ENCODE peak calls at places on chromosomes 2 and 18, in seven cellular contexts. One of them, this sample, is unnamed.

GRCh38 chr2:227774895-227775842 is 29.5 kb downstream of the SCYGR8 start:
- DNase-seq in GM23248: no peak
- DNase-seq in GM23338: no peak
- DNase-seq in endothelial cell of umbilical vein: no peak
- DNase-seq in HepG2: no peak
- DNase-seq in astrocyte: no peak
- DNase-seq in neuronal stem cell: no peak
- DNase-seq in this sample: no peak

GRCh38 chr18:51531496-51531895 is 334.0 kb upstream of the MEX3C start:
- DNase-seq in GM23338: no peak
- DNase-seq in endothelial cell of umbilical vein: no peak
- DNase-seq in HepG2: no peak
- DNase-seq in neuronal stem cell: no peak
- DNase-seq in astrocyte: no peak
- DNase-seq in GM23248: no peak
- DNase-seq in this sample: no peak

GRCh38 chr2:46876741-46877384 is 38.7 kb downstream of the MCFD2 start:
- DNase-seq in astrocyte: peak; percentile 82
- DNase-seq in GM23248: peak; percentile 89
- DNase-seq in neuronal stem cell: no peak
- DNase-seq in endothelial cell of umbilical vein: peak; percentile 80
- DNase-seq in GM23338: peak; percentile 67
- DNase-seq in HepG2: peak; percentile 67
- DNase-seq in this sample: peak; percentile 18

GRCh38 chr2:104434363-104434792 is 419.5 kb upstream of the POU3F3 start:
- DNase-seq in astrocyte: peak; percentile 39
- DNase-seq in GM23338: peak; percentile 83
- DNase-seq in endothelial cell of umbilical vein: no peak
- DNase-seq in neuronal stem cell: no peak
- DNase-seq in GM23248: peak; percentile 1
- DNase-seq in HepG2: no peak
- DNase-seq in this sample: no peak

GRCh38 chr2:46706264-46706983 is 209.2 kb downstream of the MCFD2 start:
- DNase-seq in GM23248: peak; percentile 54
- DNase-seq in HepG2: no peak
- DNase-seq in GM23338: no peak
- DNase-seq in astrocyte: no peak
- DNase-seq in neuronal stem cell: no peak
- DNase-seq in endothelial cell of umbilical vein: peak; percentile 15
- DNase-seq in this sample: no peak

GRCh38 chr2:43196773-43197567 is 29.4 kb downstream of the ZFP36L2 start:
- DNase-seq in endothelial cell of umbilical vein: no peak
- DNase-seq in GM23338: no peak
- DNase-seq in GM23248: peak; percentile 33
- DNase-seq in neuronal stem cell: no peak
- DNase-seq in astrocyte: no peak
- DNase-seq in HepG2: no peak
- DNase-seq in this sample: no peak

GRCh38 chr2:120444691-120445240 is 98.8 kb downstream of the INHBB start:
- DNase-seq in GM23248: no peak
- DNase-seq in neuronal stem cell: no peak
- DNase-seq in endothelial cell of umbilical vein: no peak
- DNase-seq in GM23338: no peak
- DNase-seq in astrocyte: no peak
- DNase-seq in HepG2: no peak
- DNase-seq in this sample: no peak

GRCh38 chr2:138180691-138181386 is 216.6 kb downstream of the HNMT start:
- DNase-seq in GM23248: no peak
- DNase-seq in astrocyte: no peak
- DNase-seq in endothelial cell of umbilical vein: peak; percentile 5
- DNase-seq in HepG2: peak; percentile 23
- DNase-seq in GM23338: peak; percentile 17
- DNase-seq in neuronal stem cell: no peak
- DNase-seq in this sample: no peak

GRCh38 chr2:35741556-35741955 is 614.0 kb upstream of the CRIM1 start:
- DNase-seq in GM23338: no peak
- DNase-seq in neuronal stem cell: no peak
- DNase-seq in HepG2: no peak
- DNase-seq in astrocyte: no peak
- DNase-seq in endothelial cell of umbilical vein: no peak
- DNase-seq in GM23248: no peak
- DNase-seq in this sample: no peak

GRCh38 chr2:112008910-112009485 is 46.1 kb upstream of the TMEM87B start:
- DNase-seq in endothelial cell of umbilical vein: no peak
- DNase-seq in GM23338: no peak
- DNase-seq in GM23248: no peak
- DNase-seq in neuronal stem cell: no peak
- DNase-seq in astrocyte: no peak
- DNase-seq in HepG2: no peak
- DNase-seq in this sample: no peak

GRCh38 chr18:28794459-28795245 is 617.7 kb upstream of the CDH2 start:
- DNase-seq in astrocyte: peak; percentile 87
- DNase-seq in GM23338: no peak
- DNase-seq in GM23248: peak; percentile 79
- DNase-seq in neuronal stem cell: no peak
- DNase-seq in HepG2: no peak
- DNase-seq in endothelial cell of umbilical vein: peak; percentile 93
- DNase-seq in this sample: no peak

GRCh38 chr2:64617631-64618151 is 36.0 kb downstream of the SERTAD2 start:
- DNase-seq in GM23248: no peak
- DNase-seq in astrocyte: no peak
- DNase-seq in HepG2: no peak
- DNase-seq in GM23338: no peak
- DNase-seq in endothelial cell of umbilical vein: no peak
- DNase-seq in neuronal stem cell: peak; percentile 81
- DNase-seq in this sample: no peak

GRCh38 chr2:71700880-71701397 is 247.6 kb downstream of the DYSF start:
- DNase-seq in GM23338: no peak
- DNase-seq in astrocyte: peak; percentile 28
- DNase-seq in neuronal stem cell: peak; percentile 18
- DNase-seq in endothelial cell of umbilical vein: no peak
- DNase-seq in HepG2: peak; percentile 61
- DNase-seq in GM23248: peak; percentile 80
- DNase-seq in this sample: no peak

GRCh38 chr2:41127351-41127750 is 675.5 kb upstream of the SLC8A1 start:
- DNase-seq in astrocyte: no peak
- DNase-seq in GM23338: no peak
- DNase-seq in GM23248: no peak
- DNase-seq in HepG2: no peak
- DNase-seq in neuronal stem cell: no peak
- DNase-seq in endothelial cell of umbilical vein: no peak
- DNase-seq in this sample: no peak

GRCh38 chr2:45168731-45169338 is 159.6 kb upstream of the SIX2 start:
- DNase-seq in astrocyte: no peak
- DNase-seq in HepG2: no peak
- DNase-seq in endothelial cell of umbilical vein: peak; percentile 36
- DNase-seq in neuronal stem cell: peak; percentile 46
- DNase-seq in GM23338: peak; percentile 55
- DNase-seq in GM23248: peak; percentile 46
- DNase-seq in this sample: no peak
- H3K4me2 ChIP-seq in astrocyte: peak overlapping the region; percentile 81
- H3K4me2 ChIP-seq in HepG2: no peak overlapping the region
- H3K4me2 ChIP-seq in endothelial cell of umbilical vein: peak overlapping the region; percentile 83
- H3K4me2 ChIP-seq in neuronal stem cell: peak overlapping the region; percentile 91
- H3K4me2 ChIP-seq in GM23338: peak overlapping the region; percentile 88
- H3K4me2 ChIP-seq in GM23248: peak overlapping the region; percentile 87
- H3K4me2 ChIP-seq in this sample: no peak overlapping the region

GRCh38 chr2:23413641-23414040 is 28.7 kb downstream of the KLHL29 start:
- DNase-seq in GM23338: no peak
- DNase-seq in neuronal stem cell: no peak
- DNase-seq in endothelial cell of umbilical vein: no peak
- DNase-seq in astrocyte: no peak
- DNase-seq in GM23248: no peak
- DNase-seq in HepG2: no peak
- DNase-seq in this sample: no peak

GRCh38 chr2:23414106-23414505 is 29.1 kb downstream of the KLHL29 start:
- DNase-seq in GM23338: no peak
- DNase-seq in endothelial cell of umbilical vein: no peak
- DNase-seq in neuronal stem cell: no peak
- DNase-seq in GM23248: no peak
- DNase-seq in astrocyte: no peak
- DNase-seq in HepG2: no peak
- DNase-seq in this sample: no peak

GRCh38 chr2:23412556-23413155 is 27.7 kb downstream of the KLHL29 start:
- DNase-seq in HepG2: no peak
- DNase-seq in GM23338: no peak
- DNase-seq in astrocyte: peak; percentile 78
- DNase-seq in endothelial cell of umbilical vein: no peak
- DNase-seq in neuronal stem cell: no peak
- DNase-seq in GM23248: peak; percentile 69
- DNase-seq in this sample: no peak

GRCh38 chr2:23410596-23410995 is 25.6 kb downstream of the KLHL29 start:
- DNase-seq in HepG2: no peak
- DNase-seq in endothelial cell of umbilical vein: no peak
- DNase-seq in GM23248: no peak
- DNase-seq in astrocyte: no peak
- DNase-seq in GM23338: no peak
- DNase-seq in neuronal stem cell: no peak
- DNase-seq in this sample: no peak

DNA sequence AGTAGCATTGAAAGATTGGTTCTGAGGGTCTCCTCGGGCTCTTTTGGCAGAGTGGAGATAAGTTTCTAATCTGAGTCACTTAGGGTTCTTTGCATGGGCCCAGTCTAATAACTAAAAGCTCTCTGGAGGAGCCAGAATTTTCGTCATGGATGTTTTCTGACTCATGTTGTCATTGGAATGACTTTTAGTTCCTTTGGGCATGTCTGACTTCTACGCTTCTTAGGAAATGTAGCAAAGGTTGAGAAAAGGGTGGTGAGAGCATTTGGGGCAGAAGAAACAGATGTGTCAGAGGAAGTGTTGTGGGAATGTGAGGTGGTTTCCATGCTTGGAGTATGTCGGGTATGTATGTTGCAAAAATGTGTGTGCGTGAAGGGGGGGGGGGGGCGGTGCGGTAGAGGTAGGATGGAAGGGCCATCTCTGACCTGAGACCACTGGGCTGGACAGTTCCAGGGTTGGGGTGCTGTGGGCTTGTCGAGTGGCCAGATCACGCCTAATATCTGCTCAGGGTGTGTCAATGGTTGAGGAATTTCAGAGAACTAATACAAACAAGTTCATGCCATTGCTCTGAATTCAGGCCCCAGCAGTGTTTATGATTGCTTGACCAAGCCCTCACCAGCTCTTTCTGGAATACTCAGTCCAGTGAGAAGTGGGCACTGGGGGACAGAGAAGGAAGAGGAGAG is 26.9 kb downstream of the KLHL29 start:
- DNase-seq in GM23248: peak; percentile 96
- DNase-seq in endothelial cell of umbilical vein: no peak
- DNase-seq in HepG2: no peak
- DNase-seq in neuronal stem cell: no peak
- DNase-seq in astrocyte: peak; percentile 94
- DNase-seq in GM23338: no peak
- DNase-seq in this sample: no peak
- H3K4me2 ChIP-seq in GM23248: peak overlapping the region; percentile 65
- H3K4me2 ChIP-seq in endothelial cell of umbilical vein: no peak overlapping the region
- H3K4me2 ChIP-seq in HepG2: no peak overlapping the region
- H3K4me2 ChIP-seq in neuronal stem cell: no peak overlapping the region
- H3K4me2 ChIP-seq in astrocyte: peak overlapping the region; percentile 47
- H3K4me2 ChIP-seq in GM23338: no peak overlapping the region
- H3K4me2 ChIP-seq in this sample: no peak overlapping the region

DNA sequence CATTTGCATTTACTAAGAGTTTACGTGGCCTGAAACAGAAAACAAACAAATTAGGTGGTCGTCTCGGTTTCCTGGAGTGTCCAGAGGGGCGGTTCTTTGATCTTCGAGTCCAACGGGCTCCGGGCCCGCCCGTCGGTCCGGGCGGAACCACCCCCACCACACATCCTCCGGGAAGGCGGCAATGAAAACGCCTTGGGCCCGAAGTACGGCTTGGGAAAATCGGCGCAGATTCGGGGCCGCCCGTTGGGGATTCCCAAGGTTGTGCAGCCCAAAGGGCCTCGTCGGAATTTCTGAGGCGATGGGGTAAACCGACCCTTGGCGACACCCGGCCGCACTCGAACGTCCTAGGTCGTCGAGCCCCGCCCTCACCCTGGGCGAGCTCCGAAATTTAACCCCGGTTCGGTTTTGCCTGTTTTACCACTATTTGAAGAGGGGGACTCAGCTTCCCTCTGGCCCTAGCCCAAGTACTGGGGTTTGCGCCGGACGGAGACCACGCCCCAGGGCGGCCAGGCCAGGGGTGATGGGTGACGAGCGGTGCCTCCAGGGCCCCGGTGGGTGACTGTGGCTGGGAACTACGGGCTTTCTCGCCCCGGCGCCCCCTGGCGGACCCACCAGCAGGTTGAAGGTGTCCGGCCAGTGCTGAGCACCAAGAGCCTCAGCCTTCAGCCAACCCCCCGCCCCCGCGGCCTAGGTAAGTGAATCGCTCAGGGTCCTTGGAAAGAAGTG is 1.9 kb upstream of the CFAP53 start:
- DNase-seq in GM23338: peak; percentile 97
- DNase-seq in endothelial cell of umbilical vein: peak; percentile 77
- DNase-seq in neuronal stem cell: peak; percentile 50
- DNase-seq in astrocyte: peak; percentile 31
- DNase-seq in GM23248: peak; percentile 82
- DNase-seq in HepG2: no peak
- DNase-seq in this sample: peak; percentile 75
- H3K4me2 ChIP-seq in GM23338: peak overlapping the region; percentile 98
- H3K4me2 ChIP-seq in endothelial cell of umbilical vein: peak overlapping the region; percentile 87
- H3K4me2 ChIP-seq in neuronal stem cell: peak overlapping the region; percentile 36
- H3K4me2 ChIP-seq in astrocyte: peak overlapping the region; percentile 88
- H3K4me2 ChIP-seq in GM23248: peak overlapping the region; percentile 78
- H3K4me2 ChIP-seq in HepG2: no peak overlapping the region
- H3K4me2 ChIP-seq in this sample: peak overlapping the region; percentile 51

DNA sequence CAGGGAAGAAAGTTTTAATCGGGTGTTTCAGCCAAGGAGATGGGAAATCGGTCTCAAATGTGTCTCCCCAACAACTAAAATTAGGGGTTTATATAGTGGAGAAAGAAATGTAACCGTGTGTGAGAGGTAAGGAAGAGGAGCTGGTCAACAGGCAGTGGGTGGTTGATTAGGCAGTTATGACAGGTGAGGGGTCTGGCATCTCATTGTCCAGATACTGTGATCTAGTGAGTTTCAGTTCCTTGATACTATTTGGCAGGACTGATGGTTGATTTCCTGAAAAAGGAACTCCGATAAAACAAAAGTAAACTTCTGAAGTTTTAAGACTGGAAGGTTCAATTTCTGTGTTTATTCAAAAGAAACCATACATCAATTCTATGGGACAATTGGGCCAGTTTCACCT is 197.9 kb downstream of the LPIN1 start:
- DNase-seq in GM23248: no peak
- DNase-seq in GM23338: no peak
- DNase-seq in endothelial cell of umbilical vein: no peak
- DNase-seq in HepG2: no peak
- DNase-seq in astrocyte: no peak
- DNase-seq in neuronal stem cell: no peak
- DNase-seq in this sample: peak; percentile 54
- H3K4me2 ChIP-seq in GM23248: no peak overlapping the region
- H3K4me2 ChIP-seq in GM23338: no peak overlapping the region
- H3K4me2 ChIP-seq in endothelial cell of umbilical vein: no peak overlapping the region
- H3K4me2 ChIP-seq in HepG2: no peak overlapping the region
- H3K4me2 ChIP-seq in astrocyte: no peak overlapping the region
- H3K4me2 ChIP-seq in neuronal stem cell: no peak overlapping the region
- H3K4me2 ChIP-seq in this sample: peak overlapping the region; percentile 25

GRCh38 chr18:24022141-24022540 is 7.6 kb downstream of the TTC39C start:
- DNase-seq in HepG2: no peak
- DNase-seq in GM23338: no peak
- DNase-seq in endothelial cell of umbilical vein: no peak
- DNase-seq in astrocyte: peak; percentile 61
- DNase-seq in neuronal stem cell: no peak
- DNase-seq in GM23248: peak; percentile 35
- DNase-seq in this sample: no peak
- H3K4me2 ChIP-seq in HepG2: no peak overlapping the region
- H3K4me2 ChIP-seq in GM23338: peak overlapping the region; percentile 55
- H3K4me2 ChIP-seq in endothelial cell of umbilical vein: no peak overlapping the region
- H3K4me2 ChIP-seq in astrocyte: peak overlapping the region; percentile 32
- H3K4me2 ChIP-seq in neuronal stem cell: no peak overlapping the region
- H3K4me2 ChIP-seq in GM23248: no peak overlapping the region
- H3K4me2 ChIP-seq in this sample: peak overlapping the region; percentile 82

GRCh38 chr2:224041554-224041953 is 2.5 kb upstream of the SERPINE2 start:
- DNase-seq in GM23338: no peak
- DNase-seq in endothelial cell of umbilical vein: no peak
- DNase-seq in astrocyte: no peak
- DNase-seq in GM23248: no peak
- DNase-seq in neuronal stem cell: no peak
- DNase-seq in HepG2: no peak
- DNase-seq in this sample: no peak
- H3K4me2 ChIP-seq in GM23338: no peak overlapping the region
- H3K4me2 ChIP-seq in endothelial cell of umbilical vein: no peak overlapping the region
- H3K4me2 ChIP-seq in astrocyte: no peak overlapping the region
- H3K4me2 ChIP-seq in GM23248: no peak overlapping the region
- H3K4me2 ChIP-seq in neuronal stem cell: no peak overlapping the region
- H3K4me2 ChIP-seq in HepG2: no peak overlapping the region
- H3K4me2 ChIP-seq in this sample: no peak overlapping the region

This sample was measured in OCI-LY7.